ENCODE peak calls at places on chromosome 16, in ten cellular contexts. One of them, this sample, is unnamed. For H3K27me3, the result is how much of the 10 kb centered on the place peaks cover.

GRCh38 chr16:58367252-58367651 is 25.0 kb upstream of the GINS3 start:
- ATAC-seq in thoracic aorta: no peak
- ATAC-seq in Panc1: no peak
- ATAC-seq in GM12878: no peak
- ATAC-seq in pancreas: no peak
- ATAC-seq in lower lobe of right lung: no peak
- ATAC-seq in IMR-90: no peak
- ATAC-seq in GM23338: no peak
- ATAC-seq in CD8-positive, alpha-beta T cell: no peak
- ATAC-seq in RWPE2: no peak
- ATAC-seq in this sample: no peak

GRCh38 chr16:22643886-22644285 is 133.2 kb downstream of the NPIPB5 start:
- ATAC-seq in thoracic aorta: no peak
- ATAC-seq in Panc1: no peak
- ATAC-seq in GM12878: no peak
- ATAC-seq in pancreas: no peak
- ATAC-seq in lower lobe of right lung: no peak
- ATAC-seq in IMR-90: no peak
- ATAC-seq in GM23338: no peak
- ATAC-seq in CD8-positive, alpha-beta T cell: no peak
- ATAC-seq in RWPE2: no peak
- ATAC-seq in this sample: no peak

GRCh38 chr16:79697562-79698112 is 97.1 kb upstream of the MAF start:
- ATAC-seq in thoracic aorta: no peak
- ATAC-seq in Panc1: no peak
- ATAC-seq in GM12878: no peak
- ATAC-seq in pancreas: no peak
- ATAC-seq in lower lobe of right lung: no peak
- ATAC-seq in IMR-90: no peak
- ATAC-seq in GM23338: no peak
- ATAC-seq in CD8-positive, alpha-beta T cell: no peak
- ATAC-seq in RWPE2: no peak
- ATAC-seq in this sample: no peak

GRCh38 chr16:31221357-31222160 is 4.6 kb upstream of the PYDC1 start:
- ATAC-seq in thoracic aorta: no peak
- ATAC-seq in Panc1: peak
- ATAC-seq in GM12878: no peak
- ATAC-seq in pancreas: no peak
- ATAC-seq in lower lobe of right lung: no peak
- ATAC-seq in IMR-90: no peak
- ATAC-seq in GM23338: no peak
- ATAC-seq in CD8-positive, alpha-beta T cell: no peak
- ATAC-seq in RWPE2: no peak
- ATAC-seq in this sample: no peak

GRCh38 chr16:23491490-23492391 is 18.6 kb downstream of the GGA2 start:
- ATAC-seq in thoracic aorta: no peak
- ATAC-seq in Panc1: peak
- ATAC-seq in GM12878: no peak
- ATAC-seq in pancreas: no peak
- ATAC-seq in lower lobe of right lung: peak
- ATAC-seq in IMR-90: no peak
- ATAC-seq in GM23338: no peak
- ATAC-seq in CD8-positive, alpha-beta T cell: no peak
- ATAC-seq in RWPE2: peak
- ATAC-seq in this sample: no peak

GRCh38 chr16:57585051-57585687 is 42.7 kb downstream of the ADGRG5 start:
- ATAC-seq in thoracic aorta: no peak
- ATAC-seq in Panc1: no peak
- ATAC-seq in GM12878: no peak
- ATAC-seq in pancreas: no peak
- ATAC-seq in lower lobe of right lung: no peak
- ATAC-seq in IMR-90: no peak
- ATAC-seq in GM23338: no peak
- ATAC-seq in CD8-positive, alpha-beta T cell: no peak
- ATAC-seq in RWPE2: no peak
- ATAC-seq in this sample: no peak

GRCh38 chr16:12349950-12350842 is 373.7 kb downstream of the SNX29 start:
- ATAC-seq in thoracic aorta: no peak
- ATAC-seq in Panc1: no peak
- ATAC-seq in GM12878: no peak
- ATAC-seq in pancreas: no peak
- ATAC-seq in lower lobe of right lung: no peak
- ATAC-seq in IMR-90: no peak
- ATAC-seq in GM23338: no peak
- ATAC-seq in CD8-positive, alpha-beta T cell: no peak
- ATAC-seq in RWPE2: no peak
- ATAC-seq in this sample: no peak

GRCh38 chr16:1428511-1428910 is 2.4 kb upstream of the PERCC1 start:
- ATAC-seq in thoracic aorta: no peak
- ATAC-seq in Panc1: no peak
- ATAC-seq in GM12878: peak
- ATAC-seq in pancreas: no peak
- ATAC-seq in lower lobe of right lung: peak
- ATAC-seq in IMR-90: no peak
- ATAC-seq in GM23338: peak
- ATAC-seq in CD8-positive, alpha-beta T cell: peak
- ATAC-seq in RWPE2: peak
- ATAC-seq in this sample: no peak

GRCh38 chr16:2162676-2163118 is 7.1 kb downstream of the TRAF7 start:
- ATAC-seq in thoracic aorta: no peak
- ATAC-seq in Panc1: no peak
- ATAC-seq in GM12878: no peak
- ATAC-seq in pancreas: no peak
- ATAC-seq in lower lobe of right lung: no peak
- ATAC-seq in IMR-90: no peak
- ATAC-seq in GM23338: no peak
- ATAC-seq in CD8-positive, alpha-beta T cell: no peak
- ATAC-seq in RWPE2: peak
- ATAC-seq in this sample: no peak

GRCh38 chr16:31064882-31065461 is 9.1 kb downstream of the ZNF668 start:
- ATAC-seq in thoracic aorta: no peak
- ATAC-seq in Panc1: peak
- ATAC-seq in GM12878: no peak
- ATAC-seq in pancreas: peak
- ATAC-seq in lower lobe of right lung: peak
- ATAC-seq in IMR-90: peak
- ATAC-seq in GM23338: no peak
- ATAC-seq in CD8-positive, alpha-beta T cell: peak
- ATAC-seq in RWPE2: peak
- ATAC-seq in this sample: peak

GRCh38 chr16:57486858-57487834 is 853 bp upstream of the DOK4 start:
- ATAC-seq in thoracic aorta: no peak
- ATAC-seq in Panc1: peak
- ATAC-seq in GM12878: peak
- ATAC-seq in pancreas: no peak
- ATAC-seq in lower lobe of right lung: no peak
- ATAC-seq in IMR-90: no peak
- ATAC-seq in GM23338: peak
- ATAC-seq in CD8-positive, alpha-beta T cell: no peak
- ATAC-seq in RWPE2: no peak
- ATAC-seq in this sample: no peak

GRCh38 chr16:62870554-62870953 is 834.3 kb upstream of the CDH8 start:
- ATAC-seq in thoracic aorta: no peak
- ATAC-seq in Panc1: no peak
- ATAC-seq in GM12878: peak
- ATAC-seq in pancreas: no peak
- ATAC-seq in lower lobe of right lung: no peak
- ATAC-seq in IMR-90: no peak
- ATAC-seq in GM23338: no peak
- ATAC-seq in CD8-positive, alpha-beta T cell: no peak
- ATAC-seq in RWPE2: no peak
- ATAC-seq in this sample: no peak

GRCh38 chr16:16006650-16007049 is 57.2 kb downstream of the ABCC1 start:
- ATAC-seq in thoracic aorta: no peak
- ATAC-seq in Panc1: no peak
- ATAC-seq in GM12878: no peak
- ATAC-seq in pancreas: no peak
- ATAC-seq in lower lobe of right lung: no peak
- ATAC-seq in IMR-90: no peak
- ATAC-seq in GM23338: no peak
- ATAC-seq in CD8-positive, alpha-beta T cell: no peak
- ATAC-seq in RWPE2: no peak
- ATAC-seq in this sample: no peak

GRCh38 chr16:149024-149675 is 3.3 kb upstream of the HBZ start:
- ATAC-seq in thoracic aorta: no peak
- ATAC-seq in Panc1: no peak
- ATAC-seq in GM12878: no peak
- ATAC-seq in pancreas: no peak
- ATAC-seq in lower lobe of right lung: peak
- ATAC-seq in IMR-90: peak
- ATAC-seq in GM23338: no peak
- ATAC-seq in CD8-positive, alpha-beta T cell: no peak
- ATAC-seq in RWPE2: no peak
- ATAC-seq in this sample: no peak
- H3K27me3 ChIP-seq in thoracic aorta: under half
- H3K27me3 ChIP-seq in Panc1: under half
- H3K27me3 ChIP-seq in GM12878: under half
- H3K27me3 ChIP-seq in pancreas: under half
- H3K27me3 ChIP-seq in lower lobe of right lung: under half
- H3K27me3 ChIP-seq in IMR-90: under half
- H3K27me3 ChIP-seq in GM23338: under half
- H3K27me3 ChIP-seq in CD8-positive, alpha-beta T cell: under half
- H3K27me3 ChIP-seq in RWPE2: under half
- H3K27me3 ChIP-seq in this sample: under half

GRCh38 chr16:85579883-85580607 is 33.1 kb upstream of the GSE1 start:
- ATAC-seq in thoracic aorta: no peak
- ATAC-seq in Panc1: no peak
- ATAC-seq in GM12878: no peak
- ATAC-seq in pancreas: no peak
- ATAC-seq in lower lobe of right lung: no peak
- ATAC-seq in IMR-90: peak
- ATAC-seq in GM23338: no peak
- ATAC-seq in CD8-positive, alpha-beta T cell: no peak
- ATAC-seq in RWPE2: no peak
- ATAC-seq in this sample: peak

GRCh38 chr16:85583491-85584181 is 29.5 kb upstream of the GSE1 start:
- ATAC-seq in thoracic aorta: no peak
- ATAC-seq in Panc1: no peak
- ATAC-seq in GM12878: no peak
- ATAC-seq in pancreas: no peak
- ATAC-seq in lower lobe of right lung: no peak
- ATAC-seq in IMR-90: peak
- ATAC-seq in GM23338: peak
- ATAC-seq in CD8-positive, alpha-beta T cell: peak
- ATAC-seq in RWPE2: no peak
- ATAC-seq in this sample: no peak

GRCh38 chr16:85584192-85584757 is 28.8 kb upstream of the GSE1 start:
- ATAC-seq in thoracic aorta: no peak
- ATAC-seq in Panc1: no peak
- ATAC-seq in GM12878: no peak
- ATAC-seq in pancreas: no peak
- ATAC-seq in lower lobe of right lung: no peak
- ATAC-seq in IMR-90: no peak
- ATAC-seq in GM23338: no peak
- ATAC-seq in CD8-positive, alpha-beta T cell: no peak
- ATAC-seq in RWPE2: no peak
- ATAC-seq in this sample: no peak

GRCh38 chr16:85580684-85581083 is 32.4 kb upstream of the GSE1 start:
- ATAC-seq in thoracic aorta: no peak
- ATAC-seq in Panc1: no peak
- ATAC-seq in GM12878: no peak
- ATAC-seq in pancreas: no peak
- ATAC-seq in lower lobe of right lung: no peak
- ATAC-seq in IMR-90: no peak
- ATAC-seq in GM23338: no peak
- ATAC-seq in CD8-positive, alpha-beta T cell: no peak
- ATAC-seq in RWPE2: no peak
- ATAC-seq in this sample: no peak

DNA sequence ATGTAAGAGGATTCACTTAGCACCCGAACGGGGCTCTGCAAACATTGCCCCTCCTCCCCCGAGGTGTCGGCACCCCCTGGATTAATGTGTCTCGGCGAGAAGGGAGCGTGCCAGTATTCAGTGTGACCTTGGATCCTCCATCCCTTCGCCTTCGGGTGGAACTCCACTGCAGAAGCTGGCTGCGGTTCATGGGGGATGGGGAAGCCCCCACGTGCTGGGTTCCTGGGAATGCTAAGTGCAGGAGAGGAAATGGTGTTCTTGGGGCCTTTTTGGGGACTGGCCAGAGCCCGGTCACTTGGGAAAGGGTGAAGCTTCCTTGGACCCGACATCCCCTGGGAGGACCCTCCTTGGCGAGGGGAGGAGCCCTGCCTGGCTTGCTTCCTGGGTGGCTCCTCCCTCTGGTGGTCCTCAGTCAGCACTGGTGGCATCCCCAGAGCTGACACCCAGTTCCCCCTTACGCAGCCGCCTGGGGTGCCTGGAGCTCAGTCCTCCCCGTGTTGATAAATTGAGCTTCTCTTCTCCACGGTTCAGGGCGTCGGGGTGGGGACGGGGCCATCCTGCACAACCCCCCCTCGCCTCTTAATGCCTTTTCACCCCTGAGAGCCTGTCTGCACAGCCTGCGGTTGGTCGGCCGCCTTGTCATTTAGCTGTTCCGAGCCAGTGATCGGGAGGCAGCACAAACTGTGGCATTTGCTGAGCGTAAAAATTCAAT is 30.8 kb upstream of the GSE1 start:
- ATAC-seq in thoracic aorta: no peak
- ATAC-seq in Panc1: no peak
- ATAC-seq in GM12878: no peak
- ATAC-seq in pancreas: no peak
- ATAC-seq in lower lobe of right lung: no peak
- ATAC-seq in IMR-90: no peak
- ATAC-seq in GM23338: no peak
- ATAC-seq in CD8-positive, alpha-beta T cell: no peak
- ATAC-seq in RWPE2: no peak
- ATAC-seq in this sample: no peak
- H3K4me3 ChIP-seq in thoracic aorta: no peak
- H3K4me3 ChIP-seq in Panc1: no peak
- H3K4me3 ChIP-seq in GM12878: no peak
- H3K4me3 ChIP-seq in pancreas: no peak
- H3K4me3 ChIP-seq in lower lobe of right lung: no peak
- H3K4me3 ChIP-seq in IMR-90: no peak
- H3K4me3 ChIP-seq in GM23338: no peak
- H3K4me3 ChIP-seq in CD8-positive, alpha-beta T cell: no peak
- H3K4me3 ChIP-seq in RWPE2: no peak
- H3K4me3 ChIP-seq in this sample: no peak

DNA sequence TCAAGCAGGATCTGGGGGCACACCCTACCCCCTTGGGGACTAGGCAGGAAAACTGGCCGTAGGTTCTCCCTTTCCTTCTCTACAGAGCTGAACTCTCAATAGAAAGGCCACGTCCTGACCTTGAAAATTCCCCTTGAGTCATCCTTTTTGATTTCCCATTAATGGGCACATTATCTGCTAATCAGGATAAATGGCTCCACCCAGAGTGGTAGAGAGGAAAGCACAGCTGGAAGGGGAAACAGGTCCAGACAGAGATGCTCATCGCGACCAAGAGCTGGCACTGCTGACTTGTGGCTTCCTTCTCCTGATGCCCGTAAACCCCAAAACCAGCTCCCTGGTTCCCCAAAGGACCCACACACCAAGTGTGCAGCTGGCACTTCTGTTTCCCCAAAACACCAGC is 206.5 kb upstream of the CDH5 start:
- ATAC-seq in thoracic aorta: no peak
- ATAC-seq in Panc1: no peak
- ATAC-seq in GM12878: no peak
- ATAC-seq in pancreas: no peak
- ATAC-seq in lower lobe of right lung: no peak
- ATAC-seq in IMR-90: no peak
- ATAC-seq in GM23338: no peak
- ATAC-seq in CD8-positive, alpha-beta T cell: no peak
- ATAC-seq in RWPE2: peak
- ATAC-seq in this sample: no peak
- TF ChIP-seq CTCF in thoracic aorta: no peak
- TF ChIP-seq CTCF in Panc1: no peak
- TF ChIP-seq CTCF in GM12878: no peak
- TF ChIP-seq CTCF in pancreas: no peak
- TF ChIP-seq CTCF in lower lobe of right lung: no peak
- TF ChIP-seq CTCF in IMR-90: peak
- TF ChIP-seq CTCF in GM23338: no peak
- TF ChIP-seq CTCF in CD8-positive, alpha-beta T cell: no peak
- TF ChIP-seq CTCF in RWPE2: peak
- TF ChIP-seq CTCF in this sample: no peak

GRCh38 chr16:75264999-75265910 is 13.8 kb upstream of the BCAR1 start:
- ATAC-seq in thoracic aorta: peak
- ATAC-seq in Panc1: peak
- ATAC-seq in GM12878: peak
- ATAC-seq in pancreas: peak
- ATAC-seq in lower lobe of right lung: peak
- ATAC-seq in IMR-90: peak
- ATAC-seq in GM23338: peak
- ATAC-seq in CD8-positive, alpha-beta T cell: no peak
- ATAC-seq in RWPE2: peak
- ATAC-seq in this sample: peak
- H3K27me3 ChIP-seq in thoracic aorta: under half
- H3K27me3 ChIP-seq in Panc1: under half
- H3K27me3 ChIP-seq in GM12878: under half
- H3K27me3 ChIP-seq in pancreas: under half
- H3K27me3 ChIP-seq in lower lobe of right lung: under half
- H3K27me3 ChIP-seq in IMR-90: under half
- H3K27me3 ChIP-seq in GM23338: under half
- H3K27me3 ChIP-seq in CD8-positive, alpha-beta T cell: under half
- H3K27me3 ChIP-seq in RWPE2: under half
- H3K27me3 ChIP-seq in this sample: under half

This sample was measured in gastroesophageal sphincter.